ENCODE peak calls at places on chromosome 19, in six cellular contexts. N is K562, V is HepG2, W is SK-N-SH, Z is A549, R is GM12878. A is an unnamed sample.

GRCh38 chr19:44687898-44688297 is 11.1 kb upstream of the CEACAM16 start:
- DNase-seq in N (no peak), V (no peak), W (no peak), Z (no peak), R (no peak), A (no peak)

GRCh38 chr19:38856813-38857212 is 7.0 kb upstream of the HNRNPL start:
- DNase-seq in N (no peak), V (no peak), W (no peak), Z (no peak), R (no peak), A (no peak)

GRCh38 chr19:36081894-36082293 is 27.2 kb downstream of the WDR62 start:
- DNase-seq in N (no peak), V (no peak), W (no peak), Z (no peak), R (no peak), A (no peak)

GRCh38 chr19:29285878-29286277 is 72.9 kb upstream of the UQCRFS1 start:
- DNase-seq in N (peak; percentile 18), V (no peak), W (peak; percentile 42), Z (no peak), R (no peak), A (peak; percentile 69)

GRCh38 chr19:41545547-41545946 is 30.4 kb upstream of the CEACAM21 start:
- DNase-seq in N (no peak), V (no peak), W (no peak), Z (no peak), R (no peak), A (no peak)

GRCh38 chr19:10112037-10112751 is 701 bp downstream of the P2RY11 start:
- DNase-seq in N (no peak), V (no peak), W (peak; percentile 28), Z (no peak), R (no peak), A (no peak)

GRCh38 chr19:3443840-3444694 is 36.3 kb downstream of the SMIM24 start:
- DNase-seq in N (no peak), V (peak; percentile 39), W (peak; percentile 76), Z (no peak), R (no peak), A (peak; percentile 82)

GRCh38 chr19:10406191-10406590 is 2.8 kb upstream of the CDC37 start:
- DNase-seq in N (no peak), V (no peak), W (no peak), Z (no peak), R (no peak), A (no peak)

GRCh38 chr19:46480409-46480808 is 9.0 kb upstream of the PNMA8A start:
- DNase-seq in N (no peak), V (no peak), W (no peak), Z (no peak), R (no peak), A (no peak)

GRCh38 chr19:42334697-42335373 is 9.4 kb downstream of the MEGF8 start:
- DNase-seq in N (no peak), V (no peak), W (no peak), Z (no peak), R (no peak), A (no peak)

GRCh38 chr19:7705387-7706187 is 3.7 kb upstream of the FCER2 start:
- DNase-seq in N (no peak), V (no peak), W (no peak), Z (no peak), R (peak; percentile 91), A (no peak)

GRCh38 chr19:925912-926594 is at the start of gene ARID3A:
- DNase-seq in N (no peak), V (no peak), W (peak; percentile 88), Z (peak; percentile 71), R (no peak), A (no peak)

GRCh38 chr19:2482354-2483038 is 6.6 kb downstream of the GADD45B start:
- DNase-seq in N (no peak), V (no peak), W (no peak), Z (no peak), R (no peak), A (no peak)

GRCh38 chr19:38878575-38879399 is 712 bp upstream of the RINL start:
- DNase-seq in N (no peak), V (no peak), W (peak; percentile 20), Z (no peak), R (no peak), A (no peak)

GRCh38 chr19:29521291-29522075 is 4.3 kb upstream of the VSTM2B start:
- DNase-seq in N (no peak), V (no peak), W (no peak), Z (no peak), R (no peak), A (no peak)

GRCh38 chr19:51595776-51596175 is 24.7 kb downstream of the ZNF175 start:
- DNase-seq in N (no peak), V (no peak), W (no peak), Z (no peak), R (no peak), A (no peak)

GRCh38 chr19:55688422-55689218 is 13.6 kb downstream of the EPN1 start:
- DNase-seq in N (peak; percentile 71), V (no peak), W (no peak), Z (no peak), R (no peak), A (no peak)

GRCh38 chr19:7540761-7541480 is 5.4 kb downstream of the PNPLA6 start:
- DNase-seq in N (peak; percentile 88), V (no peak), W (peak; percentile 73), Z (no peak), R (no peak), A (peak; percentile 92)

GRCh38 chr19:38690146-38690545 is 42.7 kb downstream of the ACTN4 start:
- DNase-seq in N (no peak), V (no peak), W (no peak), Z (no peak), R (no peak), A (no peak)

GRCh38 chr19:42250666-42251531 is 4.0 kb downstream of the ERF start:
- DNase-seq in N (no peak), V (no peak), W (peak; percentile 48), Z (no peak), R (no peak), A (no peak)

GRCh38 chr19:4552546-4552819 is 7.0 kb downstream of the SEMA6B start:
- DNase-seq in N (no peak), V (no peak), W (no peak), Z (no peak), R (no peak), A (no peak)

GRCh38 chr19:45947926-45948325 is 25.7 kb downstream of the NOVA2 start:
- DNase-seq in N (no peak), V (no peak), W (no peak), Z (no peak), R (no peak), A (no peak)

GRCh38 chr19:9507285-9507684 is 8.9 kb upstream of the ZNF560 start:
- DNase-seq in N (no peak), V (no peak), W (no peak), Z (no peak), R (no peak), A (no peak)

GRCh38 chr19:21765151-21765550 is 2.2 kb downstream of the ZNF100 start:
- DNase-seq in N (peak; percentile 12), V (no peak), W (no peak), Z (no peak), R (no peak), A (no peak)

GRCh38 chr19:38970664-38971532 is 4.6 kb downstream of the FBXO17 start:
- DNase-seq in N (no peak), V (no peak), W (no peak), Z (no peak), R (no peak), A (no peak)

GRCh38 chr19:950352-951066 is 24.7 kb downstream of the ARID3A start:
- DNase-seq in N (no peak), V (no peak), W (no peak), Z (no peak), R (no peak), A (no peak)

GRCh38 chr19:55440411-55441105 is 2.5 kb downstream of the SHISA7 start:
- DNase-seq in N (peak; percentile 95), V (no peak), W (peak; percentile 94), Z (no peak), R (no peak), A (peak; percentile 96)

GRCh38 chr19:51479531-51480331 is 1.4 kb downstream of the CEACAM18 start:
- DNase-seq in N (no peak), V (no peak), W (no peak), Z (no peak), R (no peak), A (no peak)

GRCh38 chr19:31715249-31715944 is 366.2 kb upstream of the TSHZ3 start:
- DNase-seq in N (no peak), V (no peak), W (no peak), Z (no peak), R (no peak), A (no peak)

GRCh38 chr19:47549341-47549768 is 23.6 kb downstream of the ZNF541 start:
- DNase-seq in N (no peak), V (no peak), W (no peak), Z (no peak), R (no peak), A (no peak)

GRCh38 chr19:8004723-8005513 is 523 bp downstream of the ELAVL1 start:
- DNase-seq in N (peak; percentile 73), V (no peak), W (peak; percentile 78), Z (no peak), R (no peak), A (no peak)

GRCh38 chr19:5563941-5564612 is 3.7 kb downstream of the TINCR start:
- DNase-seq in N (no peak), V (no peak), W (peak; percentile 60), Z (peak; percentile 58), R (no peak), A (no peak)
- TF ChIP-seq CHD2 in N (no peak), V (no peak), W (no peak), Z (no peak), R (no peak), A (no peak)

DNA sequence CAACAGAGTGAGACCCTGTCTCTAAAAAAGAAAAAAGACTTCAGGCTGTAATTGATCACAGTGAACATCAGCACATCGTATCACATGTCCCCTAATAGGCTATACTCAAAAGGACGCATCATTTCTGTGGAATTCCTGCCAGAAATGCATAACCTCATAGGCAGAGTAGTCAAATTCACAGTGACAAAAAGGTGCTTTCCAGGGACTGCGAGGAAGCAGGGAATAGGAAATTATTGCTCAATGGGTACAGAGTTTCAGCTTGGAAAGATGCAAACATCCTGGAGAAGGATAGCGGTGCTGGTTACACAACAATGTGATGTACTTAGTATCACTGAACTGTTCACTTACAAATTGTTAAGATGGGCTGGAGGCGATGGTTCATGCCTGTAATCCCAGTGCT is 41.1 kb upstream of the MRI1 start:
- DNase-seq in N (no peak), V (no peak), W (no peak), Z (no peak), R (no peak), A (no peak)
- TF ChIP-seq CHD2 in N (no peak), V (no peak), W (no peak), Z (no peak), R (no peak), A (no peak)

DNA sequence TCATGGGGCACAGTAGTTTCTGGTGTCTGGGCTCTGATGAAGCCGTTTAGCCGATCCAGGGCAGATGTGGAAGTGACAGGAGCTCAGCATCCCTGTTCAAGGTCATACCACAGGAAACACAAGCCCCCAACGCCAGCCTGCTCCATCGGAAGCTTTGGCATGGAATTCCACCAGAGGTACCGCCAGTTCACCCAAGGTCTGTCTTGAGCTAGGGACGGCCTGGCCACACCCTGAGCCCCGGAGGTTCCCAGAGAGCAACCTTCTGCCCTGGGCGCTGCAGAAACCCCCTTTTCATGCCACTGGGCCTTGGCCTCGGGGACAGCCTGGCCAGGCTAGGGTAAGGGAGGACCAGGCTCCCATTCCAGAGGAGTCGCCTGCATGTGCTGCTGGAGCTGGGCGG is 39.4 kb upstream of the TPM4 start:
- DNase-seq in N (no peak), V (no peak), W (no peak), Z (no peak), R (no peak), A (no peak)
- TF ChIP-seq CHD2 in N (no peak), V (no peak), W (no peak), Z (no peak), R (no peak), A (no peak)

GRCh38 chr19:34793562-34793961 is 20.5 kb upstream of the ZNF599 start:
- DNase-seq in N (no peak), V (no peak), W (no peak), Z (no peak), R (no peak), A (no peak)
- TF ChIP-seq CHD2 in N (no peak), V (no peak), W (no peak), Z (no peak), R (no peak), A (no peak)

A was measured in H1.